ENCODE peak calls at places on chromosomes 6 and 20, in six cellular contexts. H is Calu3; W is activated T-helper 9 cell treated with anti-CD3 and anti-CD28 coated beads, Interleukin-2, amount 50 U/mL, for 16 hours; N is Jurkat, Clone E6-1; O is HCEC 1CT; K is posterior cingulate gyrus. T is an unnamed sample.

GRCh38 chr6:43954311-43955131 is 172.7 kb downstream of the MRPL14 start:
- DNase-seq in H (no peak), W (no peak), N (no peak), O (no peak), K (no peak), T (no peak)

GRCh38 chr20:50001784-50002311 is 19.1 kb downstream of the SNAI1 start:
- DNase-seq in H (no peak), W (no peak), N (no peak), O (no peak), K (no peak), T (no peak)

GRCh38 chr20:46131396-46131795 is 13.3 kb downstream of the CD40 start:
- DNase-seq in H (no peak), W (no peak), N (no peak), O (no peak), K (no peak), T (no peak)

GRCh38 chr6:25027221-25027916 is 91.6 kb upstream of the RIPOR2 start:
- DNase-seq in H (no peak), W (peak), N (no peak), O (no peak), K (no peak), T (no peak)

GRCh38 chr6:168557512-168557911 is 116.5 kb downstream of the SMOC2 start:
- DNase-seq in H (no peak), W (no peak), N (no peak), O (no peak), K (no peak), T (no peak)

GRCh38 chr6:7723041-7723447 is 2.9 kb upstream of the BMP6 start:
- DNase-seq in H (peak), W (peak), N (peak), O (peak), K (peak), T (peak)

GRCh38 chr20:31824554-31825313 is 5.6 kb downstream of the MYLK2 start:
- DNase-seq in H (no peak), W (no peak), N (no peak), O (no peak), K (no peak), T (no peak)

GRCh38 chr6:156948807-156949206 is 171.6 kb downstream of the ARID1B start:
- DNase-seq in H (no peak), W (no peak), N (peak), O (peak), K (no peak), T (no peak)

GRCh38 chr6:28296520-28297060 is 15.2 kb downstream of the PGBD1 start:
- DNase-seq in H (no peak), W (no peak), N (no peak), O (no peak), K (no peak), T (no peak)

GRCh38 chr6:109920911-109921310 is 57.2 kb upstream of the GPR6 start:
- DNase-seq in H (no peak), W (no peak), N (no peak), O (no peak), K (no peak), T (no peak)

GRCh38 chr6:112178846-112179245 is 75.5 kb downstream of the LAMA4 start:
- DNase-seq in H (no peak), W (no peak), N (no peak), O (no peak), K (no peak), T (no peak)

GRCh38 chr20:39117486-39117885 is 155.3 kb downstream of the DHX35 start:
- DNase-seq in H (peak), W (no peak), N (no peak), O (peak), K (no peak), T (no peak)

GRCh38 chr20:32957451-32957850 is 46.8 kb downstream of the SUN5 start:
- DNase-seq in H (no peak), W (no peak), N (no peak), O (no peak), K (no peak), T (no peak)

GRCh38 chr6:18380165-18380564 is 7.0 kb upstream of the RNF144B start:
- DNase-seq in H (no peak), W (no peak), N (no peak), O (no peak), K (no peak), T (no peak)

GRCh38 chr6:39377530-39377929 is 55.0 kb upstream of the KCNK16 start:
- DNase-seq in H (peak), W (no peak), N (peak), O (no peak), K (peak), T (no peak)

GRCh38 chr20:45964024-45964423 is 8.0 kb downstream of the ZNF335 start:
- DNase-seq in H (no peak), W (no peak), N (no peak), O (no peak), K (no peak), T (no peak)

GRCh38 chr6:160386869-160387518 is 38.8 kb downstream of the SLC22A3 start:
- DNase-seq in H (peak), W (no peak), N (no peak), O (no peak), K (no peak), T (no peak)

GRCh38 chr20:5187122-5187521 is 60.3 kb downstream of the CDS2 start:
- DNase-seq in H (no peak), W (no peak), N (no peak), O (no peak), K (no peak), T (no peak)

GRCh38 chr6:63928613-63929012 is 293.0 kb downstream of the PHF3 start:
- DNase-seq in H (no peak), W (no peak), N (no peak), O (no peak), K (no peak), T (no peak)

GRCh38 chr20:12875510-12875909 is 133.3 kb upstream of the SPTLC3 start:
- DNase-seq in H (no peak), W (no peak), N (no peak), O (no peak), K (no peak), T (no peak)

GRCh38 chr6:48092550-48093217 is 18.3 kb downstream of the PTCHD4 start:
- DNase-seq in H (no peak), W (no peak), N (no peak), O (no peak), K (no peak), T (no peak)

GRCh38 chr20:47481330-47482216 is 20.1 kb upstream of the NCOA3 start:
- DNase-seq in H (no peak), W (no peak), N (no peak), O (no peak), K (no peak), T (no peak)

GRCh38 chr20:57671662-57672061 is 38.2 kb downstream of the PMEPA1 start:
- DNase-seq in H (no peak), W (no peak), N (no peak), O (no peak), K (no peak), T (no peak)

GRCh38 chr6:53436904-53437303 is 88.2 kb upstream of the ELOVL5 start:
- DNase-seq in H (no peak), W (no peak), N (peak), O (peak), K (no peak), T (no peak)